ENCODE peak calls at places on chromosome 21, in five cellular contexts. G is left ventricle myocardium inferior, W is cardiac fibroblast, M is HFF-Myc, R is adrenal gland. Q is an unnamed sample.

GRCh38 chr21:17461014-17461413 is 51.8 kb upstream of the CXADR start:
- DNase-seq in G (no peak), W (peak), M (peak), R (peak), Q (peak)

GRCh38 chr21:33685613-33686197 is 43.4 kb downstream of the ITSN1 start:
- DNase-seq in G (no peak), W (peak), M (peak), R (no peak), Q (peak)

GRCh38 chr21:17819878-17820232 is 699 bp upstream of the C21orf91 start:
- DNase-seq in G (no peak), W (no peak), M (peak), R (no peak), Q (no peak)

GRCh38 chr21:42463861-42464515 is 32.0 kb downstream of the RSPH1 start:
- DNase-seq in G (no peak), W (peak), M (no peak), R (peak), Q (peak)

GRCh38 chr21:17911628-17912027 is 92.5 kb upstream of the C21orf91 start:
- DNase-seq in G (no peak), W (no peak), M (peak), R (no peak), Q (peak)

GRCh38 chr21:42039470-42039901 is 29.3 kb upstream of the ZBTB21 start:
- DNase-seq in G (no peak), W (peak), M (no peak), R (peak), Q (peak)

GRCh38 chr21:41432567-41433460 is 6.8 kb downstream of the MX1 start:
- DNase-seq in G (no peak), W (no peak), M (no peak), R (no peak), Q (no peak)

GRCh38 chr21:33197546-33197945 is 32.2 kb upstream of the IFNAR2 start:
- DNase-seq in G (peak), W (peak), M (no peak), R (peak), Q (no peak)

GRCh38 chr21:34008618-34009017 is 64.8 kb upstream of the MRPS6 start:
- DNase-seq in G (no peak), W (no peak), M (no peak), R (no peak), Q (peak)

GRCh38 chr21:43634618-43635017 is 24.7 kb downstream of the HSF2BP start:
- DNase-seq in G (no peak), W (no peak), M (no peak), R (no peak), Q (no peak)

GRCh38 chr21:42583150-42583991 is 69.7 kb downstream of the SLC37A1 start:
- DNase-seq in G (no peak), W (no peak), M (no peak), R (peak), Q (no peak)

GRCh38 chr21:41501919-41502318 is 6.0 kb downstream of the TMPRSS2 start:
- DNase-seq in G (no peak), W (no peak), M (no peak), R (no peak), Q (no peak)

GRCh38 chr21:35257413-35257812 is 208.3 kb upstream of the RUNX1 start:
- DNase-seq in G (peak), W (peak), M (peak), R (peak), Q (peak)

GRCh38 chr21:28089599-28090421 is 902.9 kb downstream of the LTN1 start:
- DNase-seq in G (peak), W (peak), M (no peak), R (no peak), Q (no peak)

GRCh38 chr21:41581592-41582228 is 73.8 kb upstream of the TMPRSS2 start:
- DNase-seq in G (no peak), W (no peak), M (no peak), R (no peak), Q (no peak)

GRCh38 chr21:43585924-43586411 is 73.3 kb downstream of the HSF2BP start:
- DNase-seq in G (no peak), W (peak), M (peak), R (peak), Q (peak)

GRCh38 chr21:46610018-46610701 is 5.3 kb upstream of the S100B start:
- DNase-seq in G (no peak), W (no peak), M (no peak), R (no peak), Q (no peak)
- H3K4me3 ChIP-seq in G (no peak), W (no peak), M (no peak), R (no peak), Q (no peak)

DNA sequence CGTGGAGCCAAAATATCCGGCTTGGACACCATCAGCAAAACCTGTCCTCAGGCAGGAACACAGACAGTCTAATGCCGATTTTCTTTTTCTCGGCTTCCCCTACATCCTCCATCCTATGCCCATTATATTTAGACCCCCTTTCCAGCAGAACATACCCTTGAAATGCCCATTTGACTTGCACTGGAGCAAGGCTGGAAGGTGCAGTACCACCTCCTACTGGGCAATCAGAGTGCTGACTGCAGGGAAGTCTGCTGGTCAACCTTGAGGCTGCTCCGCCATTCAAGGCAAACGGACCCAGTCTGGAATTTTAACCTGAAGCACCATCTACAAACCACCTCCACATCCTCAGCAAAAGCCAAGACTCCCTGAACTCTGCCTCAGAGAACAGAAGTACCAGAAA is 79.5 kb downstream of the TIAM1 start:
- DNase-seq in G (no peak), W (no peak), M (no peak), R (no peak), Q (no peak)
- TF ChIP-seq CTCF in G (no peak), W (no peak), M (no peak), R (no peak), Q (no peak)

DNA sequence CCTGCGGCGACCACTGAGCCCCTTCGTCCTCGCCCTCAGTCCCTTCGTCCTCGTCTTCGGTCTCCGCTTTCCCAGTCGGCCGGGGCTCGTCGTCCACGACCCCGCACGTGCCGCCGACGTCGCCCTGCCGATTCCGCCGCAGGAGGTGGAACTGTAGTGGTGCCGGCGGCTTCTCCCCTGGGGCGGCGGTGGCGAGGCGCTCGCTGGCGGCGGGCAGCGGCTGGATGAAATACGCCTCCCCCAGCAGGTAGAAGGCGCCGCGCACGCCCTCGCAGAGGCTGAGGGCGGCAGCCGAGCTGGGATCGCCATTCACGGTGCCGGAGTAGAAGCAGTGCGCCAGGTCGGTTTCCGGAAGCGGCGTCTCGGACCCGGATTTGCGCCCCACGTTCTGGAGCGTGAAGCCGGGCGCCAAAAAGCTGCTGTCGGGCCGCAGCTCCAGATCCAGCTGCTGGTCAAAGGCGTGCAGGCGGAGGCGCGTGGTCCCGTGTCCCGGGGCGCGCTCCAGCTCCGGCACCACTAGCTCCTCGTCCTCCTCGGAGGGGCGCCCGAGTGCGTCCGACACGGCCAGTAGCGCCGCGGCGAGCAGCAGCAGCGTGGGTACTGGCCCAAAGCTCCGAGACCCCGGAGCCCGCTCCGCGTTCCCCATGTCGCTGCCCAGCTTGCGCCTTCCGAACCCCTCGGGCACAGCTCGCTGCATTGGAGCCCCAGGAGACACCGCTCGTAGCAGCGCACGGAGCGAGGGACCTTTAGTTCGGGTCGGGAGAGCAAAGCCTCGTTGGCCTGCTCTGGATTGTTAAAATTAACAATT is 747 bp downstream of the ADAMTS1 start:
- DNase-seq in G (peak), W (peak), M (no peak), R (no peak), Q (peak)
- H3K4me3 ChIP-seq in G (peak), W (peak), M (peak), R (peak), Q (peak)

GRCh38 chr21:45830221-45830640 is 151.3 kb upstream of the COL6A1 start:
- DNase-seq in G (no peak), W (no peak), M (no peak), R (no peak), Q (peak)

GRCh38 chr21:45829566-45830147 is 151.9 kb upstream of the COL6A1 start:
- DNase-seq in G (no peak), W (no peak), M (no peak), R (no peak), Q (no peak)

GRCh38 chr21:45828580-45829565 is 152.7 kb upstream of the COL6A1 start:
- DNase-seq in G (no peak), W (no peak), M (no peak), R (no peak), Q (no peak)

GRCh38 chr21:45831991-45832740 is 149.4 kb upstream of the COL6A1 start:
- DNase-seq in G (no peak), W (peak), M (no peak), R (no peak), Q (peak)

GRCh38 chr21:45830720-45831366 is 150.7 kb upstream of the COL6A1 start:
- DNase-seq in G (no peak), W (no peak), M (no peak), R (no peak), Q (no peak)
- TF ChIP-seq CTCF in G (no peak), W (no peak), M (no peak), R (no peak), Q (no peak)

GRCh38 chr21:40041446-40041845 is 174.2 kb downstream of the PCP4 start:
- DNase-seq in G (no peak), W (no peak), M (no peak), R (no peak), Q (no peak)
- H3K4me3 ChIP-seq in G (no peak), W (no peak), M (no peak), R (no peak), Q (no peak)